ENCODE peak calls at places on chromosomes 7 and 10, in nine cellular contexts. S is uterus, H is A549, C is cardiac fibroblast, Z is right lobe of liver, W is breast epithelium, U is mammary epithelial cell, E is fibroblast of lung, K is AG04449. T is an unnamed sample.

GRCh38 chr10:28293238-28294168 is 9.4 kb downstream of the MPP7 start:
- DNase-seq in H (no peak), C (no peak), E (peak), U (no peak), W (no peak), Z (no peak), S (no peak), K (no peak), T (no peak)

GRCh38 chr7:19713676-19714075 is 4.8 kb upstream of the POLR1F start:
- DNase-seq in E (peak), W (no peak), H (no peak), C (peak), S (peak), U (peak), K (peak), Z (no peak), T (peak)

GRCh38 chr10:100186813-100187212 is 984 bp upstream of the ERLIN1 start:
- DNase-seq in C (no peak), H (no peak), U (no peak), S (no peak), Z (no peak), W (no peak), K (no peak), E (no peak), T (no peak)

GRCh38 chr7:80087051-80087767 is 47.4 kb upstream of the GNAI1 start:
- DNase-seq in U (no peak), E (peak), K (peak), S (no peak), W (no peak), H (no peak), C (peak), Z (no peak), T (peak)

GRCh38 chr7:155694846-155695245 is 50.4 kb downstream of the RBM33 start:
- DNase-seq in C (no peak), H (no peak), U (peak), Z (no peak), S (no peak), E (peak), K (no peak), W (no peak), T (no peak)

GRCh38 chr10:32036922-32037321 is 19.3 kb downstream of the KIF5B start:
- DNase-seq in H (no peak), E (no peak), C (no peak), W (no peak), Z (no peak), K (no peak), S (no peak), U (no peak), T (no peak)

GRCh38 chr7:135316648-135317313 is 83.1 kb downstream of the STRA8 start:
- DNase-seq in Z (no peak), H (no peak), S (no peak), U (no peak), E (no peak), K (no peak), C (no peak), W (no peak), T (no peak)

GRCh38 chr7:150322114-150322832 is 882 bp upstream of the LRRC61 start:
- DNase-seq in U (no peak), Z (no peak), H (no peak), C (no peak), S (no peak), E (no peak), W (no peak), K (no peak), T (no peak)

GRCh38 chr7:126657599-126658358 is 595.0 kb downstream of the GRM8 start:
- DNase-seq in S (no peak), H (no peak), W (no peak), U (no peak), E (no peak), Z (no peak), K (no peak), C (no peak), T (no peak)

GRCh38 chr7:77450054-77450453 is 33.9 kb upstream of the GSAP start:
- DNase-seq in W (no peak), U (no peak), C (no peak), K (no peak), Z (no peak), E (peak), S (no peak), H (no peak), T (peak)

GRCh38 chr10:17144757-17145156 is 15.1 kb upstream of the CUBN start:
- DNase-seq in W (no peak), S (no peak), Z (no peak), E (peak), U (peak), C (no peak), H (no peak), K (no peak), T (peak)

GRCh38 chr10:22633528-22633927 is 80.8 kb downstream of the PIP4K2A start:
- DNase-seq in Z (no peak), S (no peak), E (no peak), U (no peak), K (no peak), W (no peak), C (no peak), H (no peak), T (no peak)

GRCh38 chr7:24902276-24902675 is 77.7 kb downstream of the OSBPL3 start:
- DNase-seq in S (no peak), H (no peak), K (peak), U (no peak), E (no peak), W (no peak), Z (no peak), C (no peak), T (peak)

GRCh38 chr7:133859191-133859590 is 267.9 kb upstream of the LRGUK start:
- DNase-seq in U (no peak), K (no peak), Z (no peak), W (no peak), C (no peak), E (no peak), H (no peak), S (no peak), T (no peak)

GRCh38 chr10:130422366-130423324 is 286.5 kb downstream of the GLRX3 start:
- DNase-seq in W (no peak), U (no peak), E (no peak), C (no peak), K (no peak), Z (no peak), S (no peak), H (no peak), T (no peak)

GRCh38 chr10:69443354-69443753 is 7.9 kb upstream of the TSPAN15 start:
- DNase-seq in U (no peak), H (no peak), K (no peak), E (no peak), S (no peak), Z (no peak), W (no peak), C (no peak), T (no peak)

GRCh38 chr7:27201231-27202017 is 1.5 kb upstream of the HOXA13 start:
- DNase-seq in H (no peak), S (no peak), E (no peak), C (no peak), K (no peak), Z (no peak), U (no peak), W (no peak), T (no peak)

GRCh38 chr7:16755397-16755796 is 1.8 kb downstream of the TSPAN13 start:
- DNase-seq in K (no peak), S (no peak), W (no peak), Z (no peak), U (no peak), H (no peak), C (no peak), E (peak), T (peak)

GRCh38 chr7:5237286-5237685 is 45.5 kb upstream of the SLC29A4 start:
- DNase-seq in Z (peak), W (peak), E (peak), S (peak), H (no peak), K (no peak), U (peak), C (peak), T (peak)

GRCh38 chr7:42869131-42870020 is 42.5 kb downstream of the C7orf25 start:
- DNase-seq in W (no peak), U (no peak), H (no peak), K (no peak), S (no peak), E (peak), Z (no peak), C (no peak), T (no peak)

GRCh38 chr7:135685306-135686084 is 23.2 kb downstream of the STMP1 start:
- DNase-seq in Z (no peak), K (no peak), S (no peak), C (no peak), W (no peak), H (no peak), E (peak), U (no peak), T (peak)

GRCh38 chr7:47501406-47501805 is 80.5 kb downstream of the TNS3 start:
- DNase-seq in E (peak), S (peak), K (peak), C (peak), H (no peak), W (no peak), Z (no peak), U (no peak), T (peak)

GRCh38 chr7:27899601-27900000 is 159.6 kb downstream of the TAX1BP1 start:
- DNase-seq in U (no peak), K (no peak), W (no peak), E (no peak), H (no peak), C (no peak), Z (no peak), S (no peak), T (no peak)

GRCh38 chr7:54354436-54354835 is 187.7 kb upstream of the VSTM2A start:
- DNase-seq in E (no peak), W (no peak), U (no peak), K (no peak), Z (no peak), H (no peak), S (no peak), C (no peak), T (no peak)

GRCh38 chr10:84390364-84390763 is 62.0 kb downstream of the CCSER2 start:
- DNase-seq in W (no peak), C (no peak), S (no peak), K (no peak), U (no peak), H (no peak), E (no peak), Z (no peak), T (no peak)

GRCh38 chr7:39691821-39692220 is 68.4 kb downstream of the RALA start:
- DNase-seq in U (peak), H (no peak), Z (no peak), E (peak), K (no peak), W (no peak), C (no peak), S (no peak), T (peak)

GRCh38 chr10:49651039-49651835 is 28.2 kb upstream of the C10orf53 start:
- DNase-seq in H (no peak), K (no peak), S (no peak), E (no peak), W (no peak), Z (peak), C (no peak), U (no peak), T (no peak)

GRCh38 chr7:38584443-38585210 is 46.5 kb downstream of the AMPH start:
- DNase-seq in W (no peak), H (no peak), U (peak), C (peak), Z (no peak), E (peak), S (no peak), K (peak), T (peak)

GRCh38 chr10:86782691-86783418 is 26.4 kb downstream of the BMPR1A start:
- DNase-seq in W (no peak), Z (no peak), C (peak), S (no peak), K (no peak), E (no peak), U (no peak), H (no peak), T (peak)

GRCh38 chr10:12602557-12602956 is 253.2 kb downstream of the CAMK1D start:
- DNase-seq in Z (no peak), K (no peak), W (no peak), C (no peak), U (no peak), S (no peak), E (no peak), H (no peak), T (no peak)
- TF ChIP-seq CTCF in Z (no peak), K (no peak), W (no peak), C (no peak), U (no peak), S (no peak), E (no peak), H (no peak), T (no peak)

DNA sequence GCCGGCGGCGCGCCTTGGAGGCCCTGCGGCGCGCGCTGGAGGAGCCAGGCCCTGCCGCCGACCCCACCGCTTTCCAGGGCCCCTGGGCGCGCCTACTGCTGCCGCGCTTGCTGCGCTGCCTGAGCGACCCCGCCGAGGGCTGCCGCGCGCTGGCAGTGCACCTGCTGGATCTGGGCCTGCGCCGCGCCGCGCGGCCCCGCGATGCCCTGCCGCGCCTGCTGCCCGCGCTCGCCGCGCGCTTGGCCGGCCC is 280 bp downstream of the DNAAF5 start:
- DNase-seq in H (no peak), S (no peak), C (no peak), U (no peak), W (no peak), Z (no peak), K (no peak), E (no peak), T (no peak)
- H3K4me3 ChIP-seq in H (peak), S (peak), C (peak), U (peak), W (peak), Z (peak), K (peak), E (peak), T (peak)

DNA sequence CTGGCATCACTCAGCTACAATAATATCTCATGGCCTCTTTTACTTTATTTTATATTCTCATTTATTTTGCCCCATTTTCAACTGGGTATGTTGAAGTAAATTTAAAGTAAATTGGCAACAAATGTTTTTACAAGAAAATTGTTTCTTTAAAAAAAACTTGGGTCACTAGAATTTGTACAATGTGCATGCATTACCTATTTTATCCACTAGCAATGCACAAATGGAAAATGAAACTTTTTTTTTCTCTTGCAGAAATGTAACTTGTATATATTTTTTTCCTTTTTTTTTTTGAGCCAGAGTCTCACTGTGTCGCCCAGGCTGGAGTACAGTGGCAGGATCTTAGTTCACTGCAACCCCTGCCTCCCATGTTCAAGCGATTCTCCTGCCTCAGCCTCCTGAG is 10.3 kb upstream of the H2AZ2 start:
- DNase-seq in H (no peak), K (no peak), W (no peak), S (no peak), U (no peak), E (no peak), C (no peak), Z (no peak), T (no peak)
- TF ChIP-seq CTCF in H (no peak), K (no peak), W (no peak), S (no peak), U (no peak), E (no peak), C (peak), Z (no peak), T (peak)

GRCh38 chr7:99139031-99139430 is 4.9 kb downstream of the SMURF1 start:
- DNase-seq in Z (no peak), U (peak), K (no peak), H (no peak), S (no peak), E (peak), W (no peak), C (peak), T (peak)
- H3K4me3 ChIP-seq in Z (no peak), U (no peak), K (no peak), H (no peak), S (no peak), E (peak), W (no peak), C (no peak), T (no peak)

GRCh38 chr7:130900471-130901076 is 166.6 kb upstream of the KLF14 start:
- DNase-seq in U (no peak), Z (peak), C (no peak), K (no peak), H (no peak), W (no peak), S (no peak), E (no peak), T (no peak)
- TF ChIP-seq CTCF in U (no peak), Z (no peak), C (no peak), K (no peak), H (no peak), W (no peak), S (no peak), E (no peak), T (no peak)

GRCh38 chr7:152925412-152926147 is 166.0 kb downstream of the ACTR3B start:
- DNase-seq in K (no peak), C (no peak), W (peak), H (no peak), E (no peak), Z (no peak), S (no peak), U (no peak), T (no peak)
- H3K4me3 ChIP-seq in K (no peak), C (no peak), W (peak), H (no peak), E (no peak), Z (peak), S (peak), U (no peak), T (no peak)

DNA sequence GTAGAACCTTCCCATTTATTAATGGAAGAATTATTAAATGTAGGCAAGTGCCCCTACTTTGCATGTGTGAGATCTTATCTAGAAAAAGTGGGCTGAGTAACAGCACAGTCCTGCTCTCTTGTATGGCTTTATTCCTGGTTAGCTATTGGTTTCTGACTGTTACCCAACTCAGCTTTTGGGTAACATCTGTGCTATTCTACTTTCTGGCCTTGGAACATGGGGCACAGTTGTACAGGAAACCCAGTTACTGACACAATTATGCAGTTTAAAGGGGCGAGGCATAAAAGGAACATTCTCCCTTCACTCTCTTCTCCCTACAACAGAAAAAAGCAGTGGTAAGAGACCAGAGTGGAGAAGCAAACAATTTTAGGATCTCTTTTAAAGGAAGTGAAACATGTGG is 16.1 kb downstream of the NUDT5 start:
- DNase-seq in W (no peak), E (no peak), S (no peak), Z (no peak), U (no peak), K (no peak), H (no peak), C (no peak), T (no peak)
- TF ChIP-seq CTCF in W (no peak), E (no peak), S (no peak), Z (no peak), U (no peak), K (no peak), H (no peak), C (no peak), T (no peak)

GRCh38 chr10:78035025-78035424 is 1.4 kb downstream of the RPS24 start:
- DNase-seq in H (no peak), C (no peak), S (no peak), U (no peak), W (no peak), Z (no peak), K (no peak), E (peak), T (no peak)
- H3K4me3 ChIP-seq in H (peak), C (peak), S (no peak), U (peak), W (peak), Z (no peak), K (peak), E (peak), T (peak)

DNA sequence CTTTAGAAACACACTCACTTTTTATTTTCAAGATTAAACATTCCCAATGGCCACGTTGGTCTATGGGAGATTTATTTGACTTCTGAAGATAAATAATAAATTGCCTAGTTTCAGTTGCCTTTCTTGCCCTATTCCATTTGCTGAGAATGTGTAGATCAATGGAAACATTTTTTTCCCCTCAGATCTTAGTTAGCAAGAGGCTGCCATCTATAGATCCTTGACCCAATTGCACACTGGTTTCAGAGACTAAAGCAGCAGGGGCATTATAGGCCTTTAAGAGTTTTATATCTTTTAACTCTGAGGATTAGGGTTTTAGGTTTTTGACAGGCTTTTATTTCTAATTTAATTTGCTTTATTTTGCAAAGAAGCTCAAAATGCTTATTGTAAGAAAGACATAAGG is 163.2 kb upstream of the GPR26 start:
- DNase-seq in S (no peak), H (no peak), C (no peak), E (no peak), K (no peak), W (no peak), Z (no peak), U (no peak), T (no peak)
- TF ChIP-seq CTCF in S (no peak), H (peak), C (no peak), E (no peak), K (no peak), W (no peak), Z (no peak), U (no peak), T (no peak)

GRCh38 chr7:32894171-32894570 is 2.6 kb upstream of the KBTBD2 start:
- DNase-seq in K (no peak), H (no peak), W (no peak), Z (no peak), U (no peak), C (no peak), S (no peak), E (no peak), T (no peak)

GRCh38 chr7:32892521-32893224 is 1.1 kb upstream of the KBTBD2 start:
- DNase-seq in H (no peak), C (peak), K (no peak), U (peak), S (peak), Z (peak), E (peak), W (peak), T (peak)

GRCh38 chr7:32893722-32894121 is 2.2 kb upstream of the KBTBD2 start:
- DNase-seq in U (no peak), Z (no peak), W (no peak), E (no peak), K (no peak), H (no peak), S (no peak), C (no peak), T (no peak)

GRCh38 chr7:32891800-32892520 is 400 bp upstream of the KBTBD2 start:
- DNase-seq in H (peak), S (peak), Z (peak), K (no peak), C (peak), U (peak), W (peak), E (peak), T (peak)

GRCh38 chr7:32893225-32893560 is 1.6 kb upstream of the KBTBD2 start:
- DNase-seq in E (peak), Z (no peak), K (no peak), S (no peak), W (no peak), H (no peak), C (no peak), U (no peak), T (no peak)
- H3K4me3 ChIP-seq in E (no peak), Z (no peak), K (no peak), S (peak), W (peak), H (no peak), C (no peak), U (no peak), T (no peak)